ENCODE peak calls at places on chromosome 16, in eight cellular contexts. One of them, this sample, is unnamed.
A peak's percentile ranks its signal among the peaks of the same experiment; 100 is the strongest.

GRCh38 chr16:50396770-50397525 is 28.2 kb upstream of the BRD7 start:
- DNase-seq in tibial nerve: no peak
- DNase-seq in neural progenitor cell: no peak
- DNase-seq in HFF-Myc: no peak
- DNase-seq in left ventricle myocardium inferior: no peak
- DNase-seq in thoracic aorta: no peak
- DNase-seq in PC-9: peak; percentile 99
- DNase-seq in GM20000: no peak
- DNase-seq in this sample: no peak

GRCh38 chr16:53558665-53559064 is 55.7 kb upstream of the AKTIP start:
- DNase-seq in tibial nerve: no peak
- DNase-seq in neural progenitor cell: no peak
- DNase-seq in HFF-Myc: no peak
- DNase-seq in left ventricle myocardium inferior: peak; percentile 35
- DNase-seq in thoracic aorta: no peak
- DNase-seq in PC-9: no peak
- DNase-seq in GM20000: no peak
- DNase-seq in this sample: no peak

GRCh38 chr16:78543066-78543465 is 443.6 kb downstream of the WWOX start:
- DNase-seq in tibial nerve: no peak
- DNase-seq in neural progenitor cell: no peak
- DNase-seq in HFF-Myc: no peak
- DNase-seq in left ventricle myocardium inferior: no peak
- DNase-seq in thoracic aorta: no peak
- DNase-seq in PC-9: no peak
- DNase-seq in GM20000: no peak
- DNase-seq in this sample: no peak

GRCh38 chr16:85350973-85351372 is 238.7 kb upstream of the CIBAR2 start:
- DNase-seq in tibial nerve: peak; percentile 74
- DNase-seq in neural progenitor cell: no peak
- DNase-seq in HFF-Myc: peak; percentile 87
- DNase-seq in left ventricle myocardium inferior: peak; percentile 83
- DNase-seq in thoracic aorta: peak; percentile 90
- DNase-seq in PC-9: peak; percentile 95
- DNase-seq in GM20000: no peak
- DNase-seq in this sample: no peak

GRCh38 chr16:57187508-57187854 is 1.4 kb downstream of the RSPRY1 start:
- DNase-seq in tibial nerve: no peak
- DNase-seq in neural progenitor cell: no peak
- DNase-seq in HFF-Myc: no peak
- DNase-seq in left ventricle myocardium inferior: no peak
- DNase-seq in thoracic aorta: no peak
- DNase-seq in PC-9: no peak
- DNase-seq in GM20000: peak; percentile 54
- DNase-seq in this sample: no peak

GRCh38 chr16:89931964-89932363 is 8.8 kb downstream of the TUBB3 start:
- DNase-seq in tibial nerve: no peak
- DNase-seq in neural progenitor cell: no peak
- DNase-seq in HFF-Myc: no peak
- DNase-seq in left ventricle myocardium inferior: no peak
- DNase-seq in thoracic aorta: no peak
- DNase-seq in PC-9: no peak
- DNase-seq in GM20000: no peak
- DNase-seq in this sample: no peak

GRCh38 chr16:79873825-79874224 is 273.3 kb upstream of the MAF start:
- DNase-seq in tibial nerve: no peak
- DNase-seq in neural progenitor cell: no peak
- DNase-seq in HFF-Myc: no peak
- DNase-seq in left ventricle myocardium inferior: no peak
- DNase-seq in thoracic aorta: no peak
- DNase-seq in PC-9: no peak
- DNase-seq in GM20000: no peak
- DNase-seq in this sample: no peak

GRCh38 chr16:3187798-3188674 is at the start of gene OR1F1:
- DNase-seq in tibial nerve: no peak
- DNase-seq in neural progenitor cell: peak; percentile 65
- DNase-seq in HFF-Myc: peak; percentile 68
- DNase-seq in left ventricle myocardium inferior: no peak
- DNase-seq in thoracic aorta: no peak
- DNase-seq in PC-9: peak; percentile 80
- DNase-seq in GM20000: peak; percentile 62
- DNase-seq in this sample: peak; percentile 80

GRCh38 chr16:86555763-86556130 is 712 bp upstream of the MTHFSD start:
- DNase-seq in tibial nerve: no peak
- DNase-seq in neural progenitor cell: no peak
- DNase-seq in HFF-Myc: no peak
- DNase-seq in left ventricle myocardium inferior: no peak
- DNase-seq in thoracic aorta: no peak
- DNase-seq in PC-9: no peak
- DNase-seq in GM20000: no peak
- DNase-seq in this sample: no peak

GRCh38 chr16:24348511-24349290 is 92.6 kb downstream of the CACNG3 start:
- DNase-seq in tibial nerve: no peak
- DNase-seq in neural progenitor cell: peak; percentile 54
- DNase-seq in HFF-Myc: no peak
- DNase-seq in left ventricle myocardium inferior: no peak
- DNase-seq in thoracic aorta: no peak
- DNase-seq in PC-9: no peak
- DNase-seq in GM20000: no peak
- DNase-seq in this sample: peak; percentile 15

GRCh38 chr16:88763502-88764053 is 21.4 kb downstream of the PIEZO1 start:
- DNase-seq in tibial nerve: no peak
- DNase-seq in neural progenitor cell: peak; percentile 93
- DNase-seq in HFF-Myc: no peak
- DNase-seq in left ventricle myocardium inferior: no peak
- DNase-seq in thoracic aorta: no peak
- DNase-seq in PC-9: peak; percentile 96
- DNase-seq in GM20000: no peak
- DNase-seq in this sample: peak; percentile 91
- TF ChIP-seq CTCF in tibial nerve: no peak
- TF ChIP-seq CTCF in neural progenitor cell: no peak
- TF ChIP-seq CTCF in HFF-Myc: no peak
- TF ChIP-seq CTCF in left ventricle myocardium inferior: no peak
- TF ChIP-seq CTCF in thoracic aorta: no peak
- TF ChIP-seq CTCF in PC-9: no peak
- TF ChIP-seq CTCF in GM20000: no peak
- TF ChIP-seq CTCF in this sample: no peak

GRCh38 chr16:67664258-67664657 is 2.3 kb downstream of the ENKD1 start:
- DNase-seq in tibial nerve: no peak
- DNase-seq in neural progenitor cell: no peak
- DNase-seq in HFF-Myc: no peak
- DNase-seq in left ventricle myocardium inferior: no peak
- DNase-seq in thoracic aorta: no peak
- DNase-seq in PC-9: peak; percentile 11
- DNase-seq in GM20000: no peak
- DNase-seq in this sample: no peak

GRCh38 chr16:67662653-67663010 is 1.9 kb downstream of the PARD6A start:
- DNase-seq in tibial nerve: no peak
- DNase-seq in neural progenitor cell: no peak
- DNase-seq in HFF-Myc: no peak
- DNase-seq in left ventricle myocardium inferior: no peak
- DNase-seq in thoracic aorta: no peak
- DNase-seq in PC-9: peak; percentile 12
- DNase-seq in GM20000: no peak
- DNase-seq in this sample: no peak

GRCh38 chr16:67661864-67662652 is 1.3 kb downstream of the PARD6A start:
- DNase-seq in tibial nerve: no peak
- DNase-seq in neural progenitor cell: no peak
- DNase-seq in HFF-Myc: no peak
- DNase-seq in left ventricle myocardium inferior: no peak
- DNase-seq in thoracic aorta: no peak
- DNase-seq in PC-9: peak; percentile 25
- DNase-seq in GM20000: no peak
- DNase-seq in this sample: no peak

GRCh38 chr16:67663877-67664222 is 2.7 kb downstream of the ENKD1 start:
- DNase-seq in tibial nerve: no peak
- DNase-seq in neural progenitor cell: no peak
- DNase-seq in HFF-Myc: no peak
- DNase-seq in left ventricle myocardium inferior: no peak
- DNase-seq in thoracic aorta: no peak
- DNase-seq in PC-9: peak; percentile 23
- DNase-seq in GM20000: no peak
- DNase-seq in this sample: no peak

GRCh38 chr16:67663151-67663876 is 2.6 kb downstream of the PARD6A start:
- DNase-seq in tibial nerve: no peak
- DNase-seq in neural progenitor cell: peak; percentile 55
- DNase-seq in HFF-Myc: no peak
- DNase-seq in left ventricle myocardium inferior: no peak
- DNase-seq in thoracic aorta: no peak
- DNase-seq in PC-9: peak; percentile 31
- DNase-seq in GM20000: no peak
- DNase-seq in this sample: peak; percentile 81
- TF ChIP-seq CTCF in tibial nerve: no peak
- TF ChIP-seq CTCF in neural progenitor cell: peak; percentile 47
- TF ChIP-seq CTCF in HFF-Myc: peak; percentile 20
- TF ChIP-seq CTCF in left ventricle myocardium inferior: no peak
- TF ChIP-seq CTCF in thoracic aorta: no peak
- TF ChIP-seq CTCF in PC-9: peak; percentile 39
- TF ChIP-seq CTCF in GM20000: no peak
- TF ChIP-seq CTCF in this sample: no peak

GRCh38 chr16:30417447-30418349 is 10.3 kb downstream of the ZNF771 start:
- DNase-seq in tibial nerve: no peak
- DNase-seq in neural progenitor cell: peak; percentile 99
- DNase-seq in HFF-Myc: peak; percentile 80
- DNase-seq in left ventricle myocardium inferior: peak; percentile 85
- DNase-seq in thoracic aorta: peak; percentile 15
- DNase-seq in PC-9: peak; percentile 81
- DNase-seq in GM20000: peak; percentile 78
- DNase-seq in this sample: peak; percentile 88
- TF ChIP-seq CTCF in tibial nerve: no peak
- TF ChIP-seq CTCF in neural progenitor cell: peak; percentile 36
- TF ChIP-seq CTCF in HFF-Myc: peak; percentile 5
- TF ChIP-seq CTCF in left ventricle myocardium inferior: peak; percentile 52
- TF ChIP-seq CTCF in thoracic aorta: peak; percentile 23
- TF ChIP-seq CTCF in PC-9: no peak
- TF ChIP-seq CTCF in GM20000: no peak
- TF ChIP-seq CTCF in this sample: no peak

DNA sequence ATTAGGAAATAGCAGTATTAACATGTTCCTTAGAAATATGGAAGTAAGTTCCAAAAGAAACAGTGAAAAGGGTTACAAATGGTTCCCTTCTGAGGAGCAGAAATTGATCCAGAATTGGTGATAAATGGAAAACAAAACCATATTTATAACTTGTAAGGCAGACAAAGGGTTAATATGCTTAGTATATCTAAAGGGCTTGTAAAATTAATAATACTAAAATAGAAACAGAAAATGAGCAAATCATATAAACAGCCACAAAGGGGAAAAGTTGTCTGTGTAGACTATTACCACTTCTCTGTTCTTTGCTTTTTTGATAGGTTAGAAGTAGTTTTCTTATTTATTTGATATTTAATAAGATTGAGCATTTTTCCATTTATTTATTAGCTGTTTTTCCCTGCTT is 64.4 kb downstream of the NFATC3 start:
- DNase-seq in tibial nerve: no peak
- DNase-seq in neural progenitor cell: no peak
- DNase-seq in HFF-Myc: no peak
- DNase-seq in left ventricle myocardium inferior: no peak
- DNase-seq in thoracic aorta: no peak
- DNase-seq in PC-9: no peak
- DNase-seq in GM20000: no peak
- DNase-seq in this sample: no peak
- TF ChIP-seq CTCF in tibial nerve: no peak
- TF ChIP-seq CTCF in neural progenitor cell: no peak
- TF ChIP-seq CTCF in HFF-Myc: no peak
- TF ChIP-seq CTCF in left ventricle myocardium inferior: no peak
- TF ChIP-seq CTCF in thoracic aorta: no peak
- TF ChIP-seq CTCF in PC-9: no peak
- TF ChIP-seq CTCF in GM20000: no peak
- TF ChIP-seq CTCF in this sample: no peak

GRCh38 chr16:27892879-27893278 is 170.6 kb downstream of the GSG1L start:
- DNase-seq in tibial nerve: no peak
- DNase-seq in neural progenitor cell: peak; percentile 34
- DNase-seq in HFF-Myc: no peak
- DNase-seq in left ventricle myocardium inferior: no peak
- DNase-seq in thoracic aorta: no peak
- DNase-seq in PC-9: no peak
- DNase-seq in GM20000: no peak
- DNase-seq in this sample: peak; percentile 44
- TF ChIP-seq CTCF in tibial nerve: no peak
- TF ChIP-seq CTCF in neural progenitor cell: peak; percentile 31
- TF ChIP-seq CTCF in HFF-Myc: no peak
- TF ChIP-seq CTCF in left ventricle myocardium inferior: no peak
- TF ChIP-seq CTCF in thoracic aorta: no peak
- TF ChIP-seq CTCF in PC-9: no peak
- TF ChIP-seq CTCF in GM20000: no peak
- TF ChIP-seq CTCF in this sample: peak; percentile 22

GRCh38 chr16:75252946-75253911 is 1.8 kb upstream of the BCAR1 start:
- DNase-seq in tibial nerve: no peak
- DNase-seq in neural progenitor cell: peak; percentile 78
- DNase-seq in HFF-Myc: no peak
- DNase-seq in left ventricle myocardium inferior: no peak
- DNase-seq in thoracic aorta: no peak
- DNase-seq in PC-9: no peak
- DNase-seq in GM20000: no peak
- DNase-seq in this sample: peak; percentile 85
- TF ChIP-seq CTCF in tibial nerve: no peak
- TF ChIP-seq CTCF in neural progenitor cell: no peak
- TF ChIP-seq CTCF in HFF-Myc: no peak
- TF ChIP-seq CTCF in left ventricle myocardium inferior: no peak
- TF ChIP-seq CTCF in thoracic aorta: no peak
- TF ChIP-seq CTCF in PC-9: no peak
- TF ChIP-seq CTCF in GM20000: no peak
- TF ChIP-seq CTCF in this sample: no peak

GRCh38 chr16:19389246-19389645 is 28.4 kb upstream of the TMC5 start:
- DNase-seq in tibial nerve: peak; percentile 17
- DNase-seq in neural progenitor cell: peak; percentile 73
- DNase-seq in HFF-Myc: no peak
- DNase-seq in left ventricle myocardium inferior: peak; percentile 18
- DNase-seq in thoracic aorta: no peak
- DNase-seq in PC-9: no peak
- DNase-seq in GM20000: peak; percentile 65
- DNase-seq in this sample: peak; percentile 86

GRCh38 chr16:19393226-19394074 is 24.2 kb upstream of the TMC5 start:
- DNase-seq in tibial nerve: no peak
- DNase-seq in neural progenitor cell: peak; percentile 55
- DNase-seq in HFF-Myc: no peak
- DNase-seq in left ventricle myocardium inferior: no peak
- DNase-seq in thoracic aorta: no peak
- DNase-seq in PC-9: peak; percentile 99
- DNase-seq in GM20000: no peak
- DNase-seq in this sample: no peak

GRCh38 chr16:19386555-19386954 is 31.1 kb upstream of the TMC5 start:
- DNase-seq in tibial nerve: no peak
- DNase-seq in neural progenitor cell: no peak
- DNase-seq in HFF-Myc: no peak
- DNase-seq in left ventricle myocardium inferior: no peak
- DNase-seq in thoracic aorta: no peak
- DNase-seq in PC-9: no peak
- DNase-seq in GM20000: no peak
- DNase-seq in this sample: no peak

GRCh38 chr16:19396555-19397011 is 21.1 kb upstream of the TMC5 start:
- DNase-seq in tibial nerve: no peak
- DNase-seq in neural progenitor cell: no peak
- DNase-seq in HFF-Myc: no peak
- DNase-seq in left ventricle myocardium inferior: no peak
- DNase-seq in thoracic aorta: no peak
- DNase-seq in PC-9: peak; percentile 96
- DNase-seq in GM20000: no peak
- DNase-seq in this sample: no peak

GRCh38 chr16:19392352-19392751 is 25.3 kb upstream of the TMC5 start:
- DNase-seq in tibial nerve: no peak
- DNase-seq in neural progenitor cell: no peak
- DNase-seq in HFF-Myc: no peak
- DNase-seq in left ventricle myocardium inferior: no peak
- DNase-seq in thoracic aorta: no peak
- DNase-seq in PC-9: no peak
- DNase-seq in GM20000: no peak
- DNase-seq in this sample: no peak
- TF ChIP-seq CTCF in tibial nerve: no peak
- TF ChIP-seq CTCF in neural progenitor cell: no peak
- TF ChIP-seq CTCF in HFF-Myc: no peak
- TF ChIP-seq CTCF in left ventricle myocardium inferior: no peak
- TF ChIP-seq CTCF in thoracic aorta: no peak
- TF ChIP-seq CTCF in PC-9: no peak
- TF ChIP-seq CTCF in GM20000: no peak
- TF ChIP-seq CTCF in this sample: no peak

GRCh38 chr16:10988164-10988803 is 43.9 kb downstream of the CLEC16A start:
- DNase-seq in tibial nerve: no peak
- DNase-seq in neural progenitor cell: peak; percentile 35
- DNase-seq in HFF-Myc: no peak
- DNase-seq in left ventricle myocardium inferior: no peak
- DNase-seq in thoracic aorta: no peak
- DNase-seq in PC-9: peak; percentile 48
- DNase-seq in GM20000: peak; percentile 50
- DNase-seq in this sample: peak; percentile 54
- TF ChIP-seq CTCF in tibial nerve: peak; percentile 11
- TF ChIP-seq CTCF in neural progenitor cell: peak; percentile 53
- TF ChIP-seq CTCF in HFF-Myc: peak; percentile 34
- TF ChIP-seq CTCF in left ventricle myocardium inferior: peak; percentile 42
- TF ChIP-seq CTCF in thoracic aorta: no peak
- TF ChIP-seq CTCF in PC-9: peak; percentile 75
- TF ChIP-seq CTCF in GM20000: peak; percentile 43
- TF ChIP-seq CTCF in this sample: peak; percentile 36